ENCODE peak calls at places on chromosomes 11 and 22, in nine cellular contexts. X, K, D, G, E, H, I, S and W are unnamed samples.

GRCh38 chr11:48017105-48017874 is 36.9 kb downstream of the PTPRJ start:
- DNase-seq in X (no peak), K (no peak), D (no peak), G (no peak), E (no peak), H (no peak), I (no peak), S (no peak), W (no peak)

GRCh38 chr11:105230586-105230985 is 91.0 kb upstream of the CARD18 start:
- DNase-seq in X (no peak), K (no peak), D (no peak), G (no peak), E (no peak), H (no peak), I (no peak), S (no peak), W (no peak)

GRCh38 chr11:66868726-66869291 is 11.9 kb downstream of the LRFN4 start:
- DNase-seq in X (no peak), K (no peak), D (peak; percentile 81), G (no peak), E (peak; percentile 85), H (no peak), I (no peak), S (peak; percentile 82), W (no peak)

GRCh38 chr22:27578937-27579617 is 222.5 kb downstream of the MN1 start:
- DNase-seq in X (no peak), K (no peak), D (no peak), G (no peak), E (no peak), H (no peak), I (no peak), S (no peak), W (no peak)

GRCh38 chr22:27648074-27648473 is 153.5 kb downstream of the MN1 start:
- DNase-seq in X (no peak), K (no peak), D (no peak), G (no peak), E (no peak), H (no peak), I (no peak), S (no peak), W (no peak)

GRCh38 chr11:794766-795637 is 3.1 kb downstream of the SLC25A22 start:
- DNase-seq in X (no peak), K (no peak), D (no peak), G (no peak), E (no peak), H (no peak), I (no peak), S (peak; percentile 94), W (no peak)

GRCh38 chr11:97786961-97787360 is 1233.8 kb upstream of the CNTN5 start:
- DNase-seq in X (no peak), K (no peak), D (no peak), G (no peak), E (no peak), H (no peak), I (no peak), S (no peak), W (no peak)

GRCh38 chr11:2788751-2789140 is 89.0 kb upstream of the KCNQ1OT1 start:
- DNase-seq in X (no peak), K (no peak), D (peak; percentile 65), G (no peak), E (peak; percentile 34), H (no peak), I (peak; percentile 2), S (peak; percentile 0), W (no peak)

GRCh38 chr11:120714448-120714847 is 202.9 kb downstream of the GRIK4 start:
- DNase-seq in X (no peak), K (no peak), D (no peak), G (no peak), E (no peak), H (no peak), I (no peak), S (no peak), W (peak; percentile 19)

GRCh38 chr11:68053117-68053516 is 14.3 kb downstream of the TCIRG1 start:
- DNase-seq in X (no peak), K (no peak), D (no peak), G (no peak), E (no peak), H (no peak), I (no peak), S (no peak), W (no peak)

GRCh38 chr11:66745356-66746235 is 16.6 kb upstream of the SPTBN2 start:
- DNase-seq in X (no peak), K (no peak), D (peak; percentile 79), G (peak; percentile 21), E (peak; percentile 66), H (no peak), I (no peak), S (peak; percentile 29), W (no peak)

GRCh38 chr11:33457948-33458347 is 200.8 kb downstream of the HIPK3 start:
- DNase-seq in X (no peak), K (no peak), D (no peak), G (no peak), E (no peak), H (no peak), I (no peak), S (no peak), W (no peak)

GRCh38 chr22:50529416-50530279 is at the start of gene TYMP:
- DNase-seq in X (peak; percentile 86), K (no peak), D (peak; percentile 97), G (peak; percentile 51), E (peak; percentile 90), H (no peak), I (peak; percentile 66), S (peak; percentile 65), W (no peak)

GRCh38 chr11:47504910-47505309 is 48.0 kb downstream of the CELF1 start:
- DNase-seq in X (no peak), K (no peak), D (no peak), G (no peak), E (no peak), H (no peak), I (no peak), S (no peak), W (no peak)

GRCh38 chr22:39068033-39068785 is 8.9 kb upstream of the APOBEC3G start:
- DNase-seq in X (no peak), K (no peak), D (peak; percentile 12), G (no peak), E (no peak), H (no peak), I (no peak), S (no peak), W (no peak)
- TF ChIP-seq CTCF in X (no peak), K (no peak), D (no peak), G (no peak), E (no peak), H (no peak), I (no peak), S (no peak), W (no peak)

GRCh38 chr22:49464024-49464423 is 363.6 kb downstream of the BRD1 start:
- DNase-seq in X (no peak), K (no peak), D (no peak), G (no peak), E (no peak), H (no peak), I (no peak), S (no peak), W (no peak)

GRCh38 chr22:49470741-49471134 is 356.9 kb downstream of the BRD1 start:
- DNase-seq in X (no peak), K (no peak), D (no peak), G (no peak), E (no peak), H (no peak), I (no peak), S (no peak), W (no peak)

GRCh38 chr22:49462795-49463194 is 364.9 kb downstream of the BRD1 start:
- DNase-seq in X (no peak), K (no peak), D (no peak), G (no peak), E (no peak), H (no peak), I (no peak), S (peak; percentile 5), W (no peak)

GRCh38 chr22:49469896-49470740 is 357.6 kb downstream of the BRD1 start:
- DNase-seq in X (no peak), K (no peak), D (no peak), G (no peak), E (no peak), H (no peak), I (no peak), S (no peak), W (no peak)

DNA sequence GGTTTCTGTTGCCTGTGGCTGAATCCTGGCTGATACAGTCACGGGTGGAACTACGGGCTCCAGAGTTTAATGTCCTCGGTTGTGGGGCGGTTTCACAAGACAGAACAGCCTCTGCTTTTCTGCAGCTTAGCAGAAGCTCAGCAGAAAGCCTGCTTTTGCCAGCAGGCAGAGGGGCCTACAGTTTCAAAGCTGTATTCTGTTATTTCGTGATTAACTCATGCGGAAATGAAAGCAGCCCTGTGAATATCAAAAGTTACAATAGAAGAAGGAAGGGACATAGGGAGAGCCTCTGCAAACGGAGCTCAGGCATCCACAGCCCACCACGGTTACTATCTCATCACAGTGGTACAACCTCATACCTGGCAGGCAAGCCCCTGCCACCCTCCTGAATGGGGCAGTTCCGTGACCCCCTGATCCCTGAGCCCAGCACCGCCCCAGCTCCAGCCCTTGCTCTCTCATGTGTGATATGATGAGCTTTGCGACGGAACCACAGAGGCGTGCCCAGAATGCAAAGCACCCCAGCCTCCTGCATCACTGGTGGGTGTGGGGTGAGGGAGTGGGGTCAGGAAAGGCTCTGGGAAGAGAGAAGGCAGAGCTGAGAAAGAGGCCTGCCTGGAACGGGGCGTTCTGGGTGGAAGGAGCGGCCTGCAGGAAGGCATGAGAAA is 360.6 kb downstream of the BRD1 start:
- DNase-seq in X (no peak), K (no peak), D (no peak), G (no peak), E (no peak), H (no peak), I (no peak), S (no peak), W (no peak)
- H3K4me3 ChIP-seq in X (no peak overlapping the region), K (no peak overlapping the region), D (no peak overlapping the region), G (no peak overlapping the region), E (no peak overlapping the region), H (no peak overlapping the region), I (no peak overlapping the region), S (no peak overlapping the region), W (no peak overlapping the region)

DNA sequence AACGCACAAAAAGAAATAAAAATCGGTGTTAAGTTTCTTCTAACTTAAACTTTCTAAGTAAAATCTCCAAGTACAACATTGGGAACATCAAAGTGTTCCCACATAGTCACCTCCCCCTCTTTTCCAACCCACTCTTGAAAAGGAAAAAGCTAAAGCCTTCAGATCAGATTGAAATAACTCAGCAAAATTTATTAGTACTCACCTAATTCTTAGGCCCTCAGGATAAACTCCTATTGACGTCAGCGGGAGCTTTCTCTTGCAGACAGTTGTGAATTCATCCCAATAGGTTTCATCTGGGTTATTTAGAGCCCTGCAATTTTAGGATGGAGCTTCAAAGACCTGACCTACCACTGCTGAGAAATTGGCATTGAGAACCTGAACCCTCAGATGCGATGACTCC is 414.3 kb downstream of the GUCY1A2 start:
- DNase-seq in X (no peak), K (no peak), D (no peak), G (peak; percentile 20), E (no peak), H (no peak), I (no peak), S (no peak), W (peak; percentile 17)
- TF ChIP-seq CTCF in X (no peak), K (no peak), D (no peak), G (no peak), E (no peak), H (no peak), I (no peak), S (no peak), W (no peak)

DNA sequence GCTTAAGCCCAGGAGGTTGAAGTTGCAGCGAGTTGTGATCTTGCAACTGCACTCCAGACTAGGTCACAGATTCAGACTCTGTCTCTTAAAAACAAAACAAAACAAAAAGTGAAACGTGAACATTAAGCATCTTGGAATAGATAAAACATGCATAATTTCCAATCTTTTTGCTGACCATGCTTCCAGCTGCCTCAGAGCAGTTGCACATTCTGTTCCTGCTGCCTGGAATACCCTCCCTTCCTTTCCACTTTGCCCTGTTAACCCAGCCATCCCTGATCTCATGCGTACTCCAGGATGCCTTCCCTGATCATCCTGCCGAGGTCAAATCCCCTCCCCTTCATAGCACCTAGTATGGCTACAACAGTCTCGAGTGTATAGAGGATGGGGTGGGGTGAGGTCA is 685 bp upstream of the CCDC88B start:
- DNase-seq in X (no peak), K (no peak), D (no peak), G (no peak), E (no peak), H (no peak), I (no peak), S (no peak), W (no peak)
- H3K4me3 ChIP-seq in X (no peak overlapping the region), K (no peak overlapping the region), D (no peak overlapping the region), G (no peak overlapping the region), E (peak overlapping the region; percentile 48), H (no peak overlapping the region), I (no peak overlapping the region), S (no peak overlapping the region), W (no peak overlapping the region)